ENCODE peak calls at places on chromosomes 5 and 9, in five cellular contexts. I is spleen, C is neural crest cell, U is testis, O is endothelial cell of umbilical vein. W is an unnamed sample.
A peak's percentile ranks its signal among the peaks of the same experiment; 100 is the strongest.

GRCh38 chr5:151155777-151156731 is 1.5 kb downstream of the ANXA6 start:
- DNase-seq in I (peak; percentile 84), C (peak; percentile 20), U (peak; percentile 65), O (peak; percentile 36), W (no peak)

GRCh38 chr9:34267660-34268059 is 61.4 kb downstream of the KIF24 start:
- DNase-seq in I (no peak), C (no peak), U (no peak), O (peak; percentile 62), W (no peak)

GRCh38 chr5:180830253-180831138 is 27.9 kb upstream of the MGAT1 start:
- DNase-seq in I (peak; percentile 93), C (no peak), U (peak; percentile 86), O (no peak), W (no peak)

GRCh38 chr5:125486634-125487033 is 740.2 kb upstream of the ZNF608 start:
- DNase-seq in I (no peak), C (no peak), U (no peak), O (peak; percentile 35), W (no peak)

GRCh38 chr5:68950111-68950510 is 143.7 kb upstream of the SLC30A5 start:
- DNase-seq in I (no peak), C (no peak), U (peak; percentile 33), O (no peak), W (no peak)

GRCh38 chr9:38158628-38159027 is 89.6 kb upstream of the SHB start:
- DNase-seq in I (no peak), C (no peak), U (no peak), O (no peak), W (no peak)

GRCh38 chr5:59038169-59039002 is 455.5 kb downstream of the RAB3C start:
- DNase-seq in I (no peak), C (peak; percentile 4), U (peak; percentile 21), O (no peak), W (no peak)

GRCh38 chr9:35666045-35666444 is 1.1 kb upstream of the ARHGEF39 start:
- DNase-seq in I (no peak), C (no peak), U (no peak), O (no peak), W (no peak)

GRCh38 chr9:87722393-87722792 is 3.5 kb upstream of the CTSL start:
- DNase-seq in I (no peak), C (no peak), U (peak; percentile 48), O (no peak), W (no peak)

GRCh38 chr5:9440517-9440916 is 105.4 kb downstream of the SEMA5A start:
- DNase-seq in I (no peak), C (no peak), U (no peak), O (no peak), W (no peak)

GRCh38 chr5:94750681-94751080 is 132.2 kb downstream of the SLF1 start:
- DNase-seq in I (no peak), C (no peak), U (no peak), O (no peak), W (no peak)

GRCh38 chr9:69420611-69421270 is 95.7 kb downstream of the ENTREP1 start:
- DNase-seq in I (no peak), C (no peak), U (no peak), O (no peak), W (no peak)

GRCh38 chr5:51225671-51226419 is 157.4 kb upstream of the ISL1 start:
- DNase-seq in I (no peak), C (no peak), U (peak; percentile 36), O (no peak), W (no peak)

GRCh38 chr5:75348241-75348640 is 11.2 kb downstream of the HMGCR start:
- DNase-seq in I (no peak), C (no peak), U (no peak), O (no peak), W (no peak)

GRCh38 chr9:34988218-34989055 is 1.1 kb upstream of the DNAJB5 start:
- DNase-seq in I (peak; percentile 88), C (no peak), U (peak; percentile 58), O (no peak), W (no peak)

GRCh38 chr9:5326893-5327548 is 12.7 kb downstream of the RLN1 start:
- DNase-seq in I (no peak), C (peak; percentile 26), U (no peak), O (no peak), W (no peak)

GRCh38 chr5:112529525-112529924 is 110.4 kb upstream of the EPB41L4A start:
- DNase-seq in I (no peak), C (no peak), U (no peak), O (peak; percentile 46), W (no peak)

GRCh38 chr5:145495741-145496140 is 339.4 kb downstream of the PRELID2 start:
- DNase-seq in I (no peak), C (no peak), U (no peak), O (peak; percentile 91), W (no peak)

GRCh38 chr5:78649816-78650561 is 1.4 kb upstream of the LHFPL2 start:
- DNase-seq in I (no peak), C (no peak), U (peak; percentile 43), O (no peak), W (no peak)

DNA sequence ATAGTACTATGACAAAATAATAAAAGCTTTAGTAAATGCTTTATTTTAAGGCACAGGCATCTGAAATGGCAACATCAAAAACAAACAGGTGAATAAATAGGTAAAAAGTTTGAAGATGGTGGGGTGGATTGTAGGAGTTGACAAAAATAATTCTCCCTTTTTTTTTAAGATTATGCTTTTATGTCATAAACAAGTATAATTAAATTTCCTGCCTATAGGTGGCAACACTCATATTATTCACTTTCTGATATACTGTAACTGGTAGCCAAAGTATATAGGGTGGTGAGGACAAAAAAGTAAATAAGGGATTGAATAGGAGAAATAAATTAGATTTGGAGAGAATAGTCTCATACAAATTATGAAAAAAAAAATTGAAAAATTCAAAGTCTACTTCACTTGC is 120.0 kb upstream of the ACOT12 start:
- DNase-seq in I (no peak), C (no peak), U (no peak), O (peak; percentile 30), W (no peak)
- TF ChIP-seq CTCF in I (peak; percentile 20), C (peak; percentile 38), U (no peak), O (no peak), W (peak; percentile 78)

GRCh38 chr9:109705515-109705914 is 74.5 kb upstream of the PALM2AKAP2 start:
- DNase-seq in I (no peak), C (no peak), U (no peak), O (no peak), W (no peak)
- TF ChIP-seq CTCF in I (no peak), C (no peak), U (no peak), O (no peak), W (no peak)

DNA sequence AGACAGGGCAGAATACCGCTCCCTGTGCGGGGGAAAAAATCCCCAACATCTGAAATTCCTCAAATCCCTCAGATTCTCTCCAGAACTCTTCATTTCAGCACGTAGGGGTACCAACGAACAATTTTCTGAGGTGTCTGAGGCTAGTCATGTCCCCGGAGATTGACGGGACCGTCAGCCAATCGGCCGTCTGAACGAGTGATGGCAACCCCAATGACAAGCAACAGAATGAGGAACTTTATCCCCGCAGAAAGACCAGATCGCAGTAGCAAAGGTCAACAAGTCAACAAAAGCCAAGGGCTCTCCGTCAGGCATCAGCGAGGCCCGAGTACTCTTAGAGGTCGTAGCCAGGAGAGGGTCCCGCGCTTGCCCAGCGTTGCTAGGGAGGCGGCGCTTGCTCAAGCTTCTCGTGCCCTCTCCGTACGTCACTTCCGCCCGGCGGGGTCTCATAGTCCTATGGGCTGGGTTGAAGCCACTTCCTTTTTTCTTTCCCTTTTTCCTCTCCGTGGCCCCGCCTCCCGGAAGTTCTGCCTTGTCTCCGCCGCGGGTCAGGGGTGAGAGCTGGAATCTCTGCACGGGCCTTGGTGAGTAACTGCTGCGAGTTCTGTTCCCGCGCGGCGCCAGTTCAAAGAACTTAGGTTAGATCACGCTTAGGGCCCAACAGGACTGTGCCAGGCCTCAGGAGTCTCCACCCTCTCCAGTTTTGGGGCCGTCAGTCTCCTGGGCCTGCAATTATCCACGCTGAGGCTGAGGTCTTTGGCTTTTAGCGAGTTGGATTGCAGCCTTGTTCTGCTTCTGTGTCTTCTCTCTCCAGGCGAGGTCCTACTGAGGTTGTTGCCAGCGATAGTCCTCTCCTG is at the start of gene RNF20:
- DNase-seq in I (peak; percentile 100), C (peak; percentile 97), U (peak; percentile 100), O (peak; percentile 99), W (peak; percentile 99)
- TF ChIP-seq CTCF in I (no peak), C (no peak), U (no peak), O (no peak), W (no peak)

DNA sequence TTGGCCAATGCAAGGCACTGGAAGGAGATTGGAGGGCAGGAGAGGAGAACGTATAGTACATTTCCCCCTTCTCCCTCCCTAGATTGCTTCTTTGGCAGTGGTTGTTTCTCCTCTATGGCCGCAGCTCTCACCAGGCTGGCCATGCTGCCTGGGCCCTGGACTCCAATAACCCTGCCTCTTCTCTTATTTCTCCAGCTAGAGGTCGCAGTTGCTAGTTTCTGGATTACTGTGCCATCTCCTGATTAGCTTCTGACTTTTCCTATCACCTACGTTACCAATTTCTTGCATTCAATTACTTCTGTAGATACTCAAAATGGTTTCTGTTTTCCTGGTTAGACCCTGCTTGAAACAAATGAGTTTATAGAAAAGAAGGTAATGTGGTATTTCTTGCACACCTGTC is 2.4 kb upstream of the MACIR start:
- DNase-seq in I (no peak), C (no peak), U (peak; percentile 23), O (no peak), W (no peak)
- TF ChIP-seq CTCF in I (no peak), C (no peak), U (no peak), O (no peak), W (peak; percentile 42)

GRCh38 chr9:131505012-131505411 is 2.3 kb downstream of the POMT1 start:
- DNase-seq in I (no peak), C (no peak), U (no peak), O (no peak), W (no peak)

GRCh38 chr9:131500377-131500776 is 2.3 kb upstream of the POMT1 start:
- DNase-seq in I (no peak), C (no peak), U (no peak), O (no peak), W (no peak)

GRCh38 chr9:131502781-131503625 is at the start of gene POMT1:
- DNase-seq in I (peak; percentile 96), C (peak; percentile 85), U (peak; percentile 88), O (peak; percentile 86), W (no peak)

GRCh38 chr9:131500939-131501541 is 1.7 kb upstream of the POMT1 start:
- DNase-seq in I (no peak), C (no peak), U (no peak), O (peak; percentile 8), W (no peak)

GRCh38 chr9:131503626-131504465 is 1.1 kb downstream of the POMT1 start:
- DNase-seq in I (no peak), C (no peak), U (no peak), O (peak; percentile 34), W (no peak)
- TF ChIP-seq CTCF in I (no peak), C (no peak), U (no peak), O (no peak), W (no peak)

GRCh38 chr5:169527863-169528262 is 55.7 kb upstream of the SPDL1 start:
- DNase-seq in I (no peak), C (no peak), U (no peak), O (no peak), W (no peak)
- TF ChIP-seq CTCF in I (no peak), C (no peak), U (no peak), O (no peak), W (no peak)

W was measured in chondrocyte.